ENCODE peak calls at places on chromosomes 3 and 15, in five cellular contexts. One of them, this sample, is unnamed.
A peak's percentile ranks its signal among the peaks of the same experiment; 100 is the strongest.

GRCh38 chr3:126811530-126811929 is 107.5 kb downstream of the CHCHD6 start:
- DNase-seq in cardiac muscle cell: no peak
- DNase-seq in ovary: no peak
- DNase-seq in AG10803: peak; percentile 76
- DNase-seq in OCI-LY7: no peak
- DNase-seq in this sample: peak; percentile 13

GRCh38 chr15:70762469-70763119 is 764 bp downstream of the UACA start:
- DNase-seq in ovary: peak; percentile 54
- DNase-seq in OCI-LY7: no peak
- DNase-seq in cardiac muscle cell: peak; percentile 45
- DNase-seq in AG10803: peak; percentile 69
- DNase-seq in this sample: no peak

GRCh38 chr15:74320358-74321247 is 46.8 kb downstream of the CYP11A1 start:
- DNase-seq in OCI-LY7: peak; percentile 43
- DNase-seq in cardiac muscle cell: peak; percentile 64
- DNase-seq in AG10803: peak; percentile 44
- DNase-seq in ovary: peak; percentile 69
- DNase-seq in this sample: no peak

GRCh38 chr3:151155409-151156128 is 47.4 kb downstream of the GPR171 start:
- DNase-seq in OCI-LY7: no peak
- DNase-seq in ovary: no peak
- DNase-seq in AG10803: no peak
- DNase-seq in cardiac muscle cell: no peak
- DNase-seq in this sample: no peak

GRCh38 chr3:124235446-124235845 is 243.5 kb upstream of the ROPN1 start:
- DNase-seq in ovary: no peak
- DNase-seq in AG10803: no peak
- DNase-seq in OCI-LY7: no peak
- DNase-seq in cardiac muscle cell: no peak
- DNase-seq in this sample: no peak

GRCh38 chr15:73237910-73238309 is 130.8 kb downstream of the HCN4 start:
- DNase-seq in ovary: no peak
- DNase-seq in cardiac muscle cell: no peak
- DNase-seq in OCI-LY7: no peak
- DNase-seq in AG10803: no peak
- DNase-seq in this sample: no peak

GRCh38 chr15:32717290-32718081 is at the start of gene GREM1:
- DNase-seq in AG10803: peak; percentile 86
- DNase-seq in ovary: no peak
- DNase-seq in cardiac muscle cell: peak; percentile 31
- DNase-seq in OCI-LY7: no peak
- DNase-seq in this sample: no peak

GRCh38 chr3:170386468-170386867 is 29.0 kb downstream of the SKIL start:
- DNase-seq in cardiac muscle cell: no peak
- DNase-seq in OCI-LY7: no peak
- DNase-seq in ovary: no peak
- DNase-seq in AG10803: no peak
- DNase-seq in this sample: no peak

GRCh38 chr3:197031315-197032285 is 2.0 kb upstream of the MELTF start:
- DNase-seq in ovary: peak; percentile 69
- DNase-seq in AG10803: peak; percentile 96
- DNase-seq in cardiac muscle cell: no peak
- DNase-seq in OCI-LY7: no peak
- DNase-seq in this sample: peak; percentile 99

GRCh38 chr15:50298340-50298739 is 32.8 kb upstream of the HDC start:
- DNase-seq in AG10803: peak; percentile 29
- DNase-seq in ovary: no peak
- DNase-seq in cardiac muscle cell: no peak
- DNase-seq in OCI-LY7: no peak
- DNase-seq in this sample: no peak

GRCh38 chr3:194139085-194139976 is 3.4 kb downstream of the HES1 start:
- DNase-seq in ovary: peak; percentile 52
- DNase-seq in cardiac muscle cell: peak; percentile 46
- DNase-seq in AG10803: peak; percentile 83
- DNase-seq in OCI-LY7: peak; percentile 34
- DNase-seq in this sample: peak; percentile 55

GRCh38 chr3:100316656-100317069 is 17.9 kb upstream of the NIT2 start:
- DNase-seq in AG10803: peak; percentile 73
- DNase-seq in ovary: peak; percentile 45
- DNase-seq in cardiac muscle cell: peak; percentile 52
- DNase-seq in OCI-LY7: peak; percentile 64
- DNase-seq in this sample: peak; percentile 18

GRCh38 chr3:153373571-153373970 is 211.5 kb downstream of the RAP2B start:
- DNase-seq in cardiac muscle cell: no peak
- DNase-seq in ovary: no peak
- DNase-seq in OCI-LY7: peak; percentile 10
- DNase-seq in AG10803: no peak
- DNase-seq in this sample: no peak

GRCh38 chr15:89107984-89108383 is 19.7 kb downstream of the ABHD2 start:
- DNase-seq in AG10803: no peak
- DNase-seq in OCI-LY7: no peak
- DNase-seq in cardiac muscle cell: no peak
- DNase-seq in ovary: no peak
- DNase-seq in this sample: no peak

GRCh38 chr3:111965484-111965883 is 13.3 kb upstream of the ABHD10 start:
- DNase-seq in cardiac muscle cell: no peak
- DNase-seq in ovary: no peak
- DNase-seq in AG10803: no peak
- DNase-seq in OCI-LY7: no peak
- DNase-seq in this sample: no peak

GRCh38 chr3:194928831-194929594 is 243.3 kb downstream of the FAM43A start:
- DNase-seq in ovary: no peak
- DNase-seq in AG10803: no peak
- DNase-seq in cardiac muscle cell: no peak
- DNase-seq in OCI-LY7: no peak
- DNase-seq in this sample: no peak

GRCh38 chr3:17075907-17076306 is 191.2 kb downstream of the PLCL2 start:
- DNase-seq in ovary: no peak
- DNase-seq in AG10803: no peak
- DNase-seq in OCI-LY7: no peak
- DNase-seq in cardiac muscle cell: no peak
- DNase-seq in this sample: no peak

GRCh38 chr15:68372291-68372811 is 59.6 kb downstream of the ITGA11 start:
- DNase-seq in AG10803: no peak
- DNase-seq in cardiac muscle cell: peak; percentile 35
- DNase-seq in ovary: no peak
- DNase-seq in OCI-LY7: no peak
- DNase-seq in this sample: no peak

GRCh38 chr3:160780246-160780645 is 24.2 kb downstream of the PPM1L start:
- DNase-seq in ovary: no peak
- DNase-seq in AG10803: no peak
- DNase-seq in OCI-LY7: no peak
- DNase-seq in cardiac muscle cell: no peak
- DNase-seq in this sample: no peak

GRCh38 chr3:46893763-46894162 is 16.2 kb downstream of the PTH1R start:
- DNase-seq in AG10803: no peak
- DNase-seq in ovary: no peak
- DNase-seq in cardiac muscle cell: no peak
- DNase-seq in OCI-LY7: no peak
- DNase-seq in this sample: no peak

GRCh38 chr15:29871401-29871800 is 49.1 kb upstream of the TJP1 start:
- DNase-seq in cardiac muscle cell: no peak
- DNase-seq in AG10803: no peak
- DNase-seq in ovary: peak; percentile 66
- DNase-seq in OCI-LY7: no peak
- DNase-seq in this sample: no peak

GRCh38 chr3:123445702-123446101 is 3.2 kb downstream of the ADCY5 start:
- DNase-seq in OCI-LY7: no peak
- DNase-seq in cardiac muscle cell: no peak
- DNase-seq in ovary: no peak
- DNase-seq in AG10803: no peak
- DNase-seq in this sample: no peak

GRCh38 chr15:99019558-99020540 is 12.3 kb upstream of the PGPEP1L start:
- DNase-seq in ovary: no peak
- DNase-seq in cardiac muscle cell: no peak
- DNase-seq in OCI-LY7: no peak
- DNase-seq in AG10803: peak; percentile 86
- DNase-seq in this sample: peak; percentile 72

GRCh38 chr15:100204211-100204610 is 137.6 kb downstream of the ADAMTS17 start:
- DNase-seq in cardiac muscle cell: no peak
- DNase-seq in AG10803: no peak
- DNase-seq in OCI-LY7: no peak
- DNase-seq in ovary: no peak
- DNase-seq in this sample: no peak

GRCh38 chr3:47310391-47310790 is 27.6 kb downstream of the KLHL18 start:
- DNase-seq in cardiac muscle cell: no peak
- DNase-seq in OCI-LY7: no peak
- DNase-seq in ovary: no peak
- DNase-seq in AG10803: no peak
- DNase-seq in this sample: no peak

GRCh38 chr3:60839242-60839641 is 412.0 kb downstream of the FHIT start:
- DNase-seq in OCI-LY7: no peak
- DNase-seq in AG10803: no peak
- DNase-seq in cardiac muscle cell: peak; percentile 24
- DNase-seq in ovary: no peak
- DNase-seq in this sample: no peak

GRCh38 chr3:106305127-106305526 is 436.3 kb upstream of the CBLB start:
- DNase-seq in AG10803: peak; percentile 30
- DNase-seq in ovary: no peak
- DNase-seq in cardiac muscle cell: no peak
- DNase-seq in OCI-LY7: no peak
- DNase-seq in this sample: no peak

GRCh38 chr3:149015383-149015782 is 24.0 kb downstream of the GYG1 start:
- DNase-seq in ovary: no peak
- DNase-seq in OCI-LY7: no peak
- DNase-seq in AG10803: peak; percentile 36
- DNase-seq in cardiac muscle cell: no peak
- DNase-seq in this sample: no peak

GRCh38 chr15:85793641-85794597 is 806 bp downstream of the KLHL25 start:
- DNase-seq in AG10803: peak; percentile 33
- DNase-seq in cardiac muscle cell: peak; percentile 60
- DNase-seq in ovary: peak; percentile 61
- DNase-seq in OCI-LY7: peak; percentile 50
- DNase-seq in this sample: no peak

GRCh38 chr15:26038693-26039092 is 175.6 kb upstream of the ATP10A start:
- DNase-seq in AG10803: no peak
- DNase-seq in ovary: no peak
- DNase-seq in OCI-LY7: no peak
- DNase-seq in cardiac muscle cell: no peak
- DNase-seq in this sample: no peak

GRCh38 chr3:15654891-15655290 is 53.3 kb downstream of the BTD start:
- DNase-seq in ovary: no peak
- DNase-seq in cardiac muscle cell: no peak
- DNase-seq in OCI-LY7: no peak
- DNase-seq in AG10803: no peak
- DNase-seq in this sample: no peak

GRCh38 chr3:101017048-101017447 is 23.8 kb upstream of the ABI3BP start:
- DNase-seq in AG10803: no peak
- DNase-seq in OCI-LY7: no peak
- DNase-seq in cardiac muscle cell: no peak
- DNase-seq in ovary: no peak
- DNase-seq in this sample: no peak

GRCh38 chr15:66433726-66434125 is 47.0 kb downstream of the MAP2K1 start:
- DNase-seq in OCI-LY7: no peak
- DNase-seq in cardiac muscle cell: no peak
- DNase-seq in ovary: no peak
- DNase-seq in AG10803: peak; percentile 16
- DNase-seq in this sample: no peak

GRCh38 chr15:66570842-66571241 is 5.0 kb upstream of the LCTL start:
- DNase-seq in ovary: no peak
- DNase-seq in OCI-LY7: no peak
- DNase-seq in cardiac muscle cell: no peak
- DNase-seq in AG10803: no peak
- DNase-seq in this sample: no peak

GRCh38 chr3:41162541-41162940 is 36.8 kb upstream of the CTNNB1 start:
- DNase-seq in AG10803: no peak
- DNase-seq in ovary: no peak
- DNase-seq in cardiac muscle cell: no peak
- DNase-seq in OCI-LY7: no peak
- DNase-seq in this sample: no peak

GRCh38 chr3:62325896-62326295 is 47.5 kb downstream of the FEZF2 start:
- DNase-seq in ovary: no peak
- DNase-seq in OCI-LY7: no peak
- DNase-seq in cardiac muscle cell: no peak
- DNase-seq in AG10803: no peak
- DNase-seq in this sample: no peak

GRCh38 chr15:57919754-57920153 is 145.8 kb downstream of the ALDH1A2 start:
- DNase-seq in ovary: no peak
- DNase-seq in cardiac muscle cell: no peak
- DNase-seq in OCI-LY7: no peak
- DNase-seq in AG10803: no peak
- DNase-seq in this sample: no peak
- TF ChIP-seq CTCF in ovary: no peak
- TF ChIP-seq CTCF in cardiac muscle cell: no peak
- TF ChIP-seq CTCF in OCI-LY7: no peak
- TF ChIP-seq CTCF in AG10803: no peak
- TF ChIP-seq CTCF in this sample: no peak

GRCh38 chr3:49720383-49721164 is 1.1 kb upstream of the AMIGO3 start:
- DNase-seq in cardiac muscle cell: no peak
- DNase-seq in ovary: no peak
- DNase-seq in OCI-LY7: no peak
- DNase-seq in AG10803: no peak
- DNase-seq in this sample: no peak

GRCh38 chr3:49719214-49719884 is at the start of gene AMIGO3:
- DNase-seq in cardiac muscle cell: peak; percentile 97
- DNase-seq in OCI-LY7: peak; percentile 90
- DNase-seq in AG10803: peak; percentile 90
- DNase-seq in ovary: peak; percentile 96
- DNase-seq in this sample: peak; percentile 58

GRCh38 chr3:49717539-49718418 is 1.7 kb downstream of the AMIGO3 start:
- DNase-seq in OCI-LY7: no peak
- DNase-seq in AG10803: no peak
- DNase-seq in cardiac muscle cell: no peak
- DNase-seq in ovary: no peak
- DNase-seq in this sample: no peak

GRCh38 chr3:49716691-49717538 is 2.6 kb downstream of the AMIGO3 start:
- DNase-seq in AG10803: no peak
- DNase-seq in OCI-LY7: no peak
- DNase-seq in ovary: no peak
- DNase-seq in cardiac muscle cell: no peak
- DNase-seq in this sample: no peak

GRCh38 chr3:49718419-49719213 is 868 bp downstream of the AMIGO3 start:
- DNase-seq in ovary: peak; percentile 41
- DNase-seq in cardiac muscle cell: peak; percentile 11
- DNase-seq in OCI-LY7: no peak
- DNase-seq in AG10803: no peak
- DNase-seq in this sample: no peak
- H3K4me3 ChIP-seq in ovary: peak overlapping the region; percentile 45
- H3K4me3 ChIP-seq in cardiac muscle cell: peak overlapping the region; percentile 57
- H3K4me3 ChIP-seq in OCI-LY7: no peak overlapping the region
- H3K4me3 ChIP-seq in AG10803: peak overlapping the region; percentile 64
- H3K4me3 ChIP-seq in this sample: peak overlapping the region; percentile 42

GRCh38 chr3:167872941-167873340 is 137.4 kb downstream of the SERPINI1 start:
- DNase-seq in ovary: no peak
- DNase-seq in cardiac muscle cell: no peak
- DNase-seq in AG10803: no peak
- DNase-seq in OCI-LY7: peak; percentile 27
- DNase-seq in this sample: no peak
- TF ChIP-seq CTCF in ovary: no peak
- TF ChIP-seq CTCF in cardiac muscle cell: peak; percentile 19
- TF ChIP-seq CTCF in AG10803: no peak
- TF ChIP-seq CTCF in OCI-LY7: peak; percentile 81
- TF ChIP-seq CTCF in this sample: no peak

GRCh38 chr15:90782450-90782849 is 65.3 kb downstream of the BLM start:
- DNase-seq in OCI-LY7: no peak
- DNase-seq in AG10803: no peak
- DNase-seq in cardiac muscle cell: no peak
- DNase-seq in ovary: no peak
- DNase-seq in this sample: no peak

GRCh38 chr15:90774731-90775521 is 57.8 kb downstream of the BLM start:
- DNase-seq in OCI-LY7: no peak
- DNase-seq in cardiac muscle cell: no peak
- DNase-seq in ovary: no peak
- DNase-seq in AG10803: peak; percentile 66
- DNase-seq in this sample: peak; percentile 16

GRCh38 chr15:90780916-90781315 is 63.8 kb downstream of the BLM start:
- DNase-seq in OCI-LY7: peak; percentile 69
- DNase-seq in ovary: no peak
- DNase-seq in cardiac muscle cell: no peak
- DNase-seq in AG10803: no peak
- DNase-seq in this sample: no peak
- H3K4me3 ChIP-seq in OCI-LY7: peak overlapping the region; percentile 28
- H3K4me3 ChIP-seq in ovary: no peak overlapping the region
- H3K4me3 ChIP-seq in cardiac muscle cell: no peak overlapping the region
- H3K4me3 ChIP-seq in AG10803: no peak overlapping the region
- H3K4me3 ChIP-seq in this sample: no peak overlapping the region

This sample was measured in AG09309.